ENCODE peak calls at places on chromosomes 1 and 21, in nine cellular contexts. One of them, this sample, is unnamed.

GRCh38 chr1:110597966-110598365 is 8.2 kb downstream of the KCNA2 start:
- DNase-seq in nephron progenitor cell: no peak
- DNase-seq in heart left ventricle: no peak
- DNase-seq in HL-60: no peak
- DNase-seq in testis: no peak
- DNase-seq in choroid plexus epithelial cell: no peak
- DNase-seq in fibroblast of villous mesenchyme: no peak
- DNase-seq in kidney: no peak
- DNase-seq in B cell: no peak
- DNase-seq in this sample: no peak

GRCh38 chr1:175072131-175072941 is 4.7 kb downstream of the TNN start:
- DNase-seq in kidney: no peak
- DNase-seq in testis: peak; percentile 42
- DNase-seq in choroid plexus epithelial cell: peak; percentile 79
- DNase-seq in fibroblast of villous mesenchyme: peak; percentile 63
- DNase-seq in HL-60: peak; percentile 61
- DNase-seq in B cell: no peak
- DNase-seq in nephron progenitor cell: peak; percentile 11
- DNase-seq in heart left ventricle: peak; percentile 62
- DNase-seq in this sample: peak; percentile 34

GRCh38 chr1:232725303-232726047 is 79.7 kb upstream of the MAP10 start:
- DNase-seq in testis: no peak
- DNase-seq in kidney: no peak
- DNase-seq in choroid plexus epithelial cell: no peak
- DNase-seq in nephron progenitor cell: no peak
- DNase-seq in B cell: no peak
- DNase-seq in heart left ventricle: no peak
- DNase-seq in HL-60: no peak
- DNase-seq in fibroblast of villous mesenchyme: no peak
- DNase-seq in this sample: no peak

GRCh38 chr1:19735419-19736127 is 64.1 kb downstream of the TMCO4 start:
- DNase-seq in B cell: no peak
- DNase-seq in heart left ventricle: peak; percentile 74
- DNase-seq in HL-60: no peak
- DNase-seq in nephron progenitor cell: no peak
- DNase-seq in testis: peak; percentile 71
- DNase-seq in kidney: peak; percentile 74
- DNase-seq in fibroblast of villous mesenchyme: peak; percentile 77
- DNase-seq in choroid plexus epithelial cell: peak; percentile 96
- DNase-seq in this sample: no peak

GRCh38 chr21:32457360-32457840 is 44.9 kb downstream of the EVA1C start:
- DNase-seq in heart left ventricle: peak; percentile 52
- DNase-seq in choroid plexus epithelial cell: peak; percentile 26
- DNase-seq in testis: peak; percentile 60
- DNase-seq in fibroblast of villous mesenchyme: peak; percentile 65
- DNase-seq in nephron progenitor cell: no peak
- DNase-seq in kidney: peak; percentile 86
- DNase-seq in HL-60: no peak
- DNase-seq in B cell: no peak
- DNase-seq in this sample: no peak

GRCh38 chr1:211579434-211580302 is 707 bp upstream of the SLC30A1 start:
- DNase-seq in testis: peak; percentile 86
- DNase-seq in choroid plexus epithelial cell: no peak
- DNase-seq in B cell: peak; percentile 89
- DNase-seq in kidney: peak; percentile 95
- DNase-seq in heart left ventricle: peak; percentile 90
- DNase-seq in HL-60: peak; percentile 55
- DNase-seq in nephron progenitor cell: peak; percentile 90
- DNase-seq in fibroblast of villous mesenchyme: no peak
- DNase-seq in this sample: peak; percentile 52

GRCh38 chr1:157482174-157482573 is 70.1 kb downstream of the FCRL5 start:
- DNase-seq in testis: no peak
- DNase-seq in heart left ventricle: no peak
- DNase-seq in fibroblast of villous mesenchyme: no peak
- DNase-seq in nephron progenitor cell: no peak
- DNase-seq in kidney: no peak
- DNase-seq in choroid plexus epithelial cell: no peak
- DNase-seq in B cell: no peak
- DNase-seq in HL-60: no peak
- DNase-seq in this sample: peak; percentile 15

GRCh38 chr21:34669149-34669879 is 520 bp downstream of the CLIC6 start:
- DNase-seq in fibroblast of villous mesenchyme: no peak
- DNase-seq in choroid plexus epithelial cell: no peak
- DNase-seq in B cell: no peak
- DNase-seq in nephron progenitor cell: peak; percentile 47
- DNase-seq in heart left ventricle: no peak
- DNase-seq in kidney: peak; percentile 78
- DNase-seq in testis: no peak
- DNase-seq in HL-60: no peak
- DNase-seq in this sample: no peak

GRCh38 chr1:54112027-54112426 is 40.8 kb downstream of the CDCP2 start:
- DNase-seq in nephron progenitor cell: no peak
- DNase-seq in heart left ventricle: no peak
- DNase-seq in fibroblast of villous mesenchyme: no peak
- DNase-seq in testis: no peak
- DNase-seq in choroid plexus epithelial cell: no peak
- DNase-seq in B cell: no peak
- DNase-seq in HL-60: no peak
- DNase-seq in kidney: no peak
- DNase-seq in this sample: no peak

GRCh38 chr1:227855687-227856086 is 40.2 kb downstream of the PRSS38 start:
- DNase-seq in heart left ventricle: no peak
- DNase-seq in nephron progenitor cell: no peak
- DNase-seq in kidney: no peak
- DNase-seq in fibroblast of villous mesenchyme: no peak
- DNase-seq in B cell: no peak
- DNase-seq in testis: no peak
- DNase-seq in HL-60: no peak
- DNase-seq in choroid plexus epithelial cell: no peak
- DNase-seq in this sample: no peak

GRCh38 chr1:56819393-56819899 is at the start of gene FYB2:
- DNase-seq in testis: peak; percentile 42
- DNase-seq in fibroblast of villous mesenchyme: no peak
- DNase-seq in nephron progenitor cell: peak; percentile 18
- DNase-seq in kidney: peak; percentile 75
- DNase-seq in B cell: no peak
- DNase-seq in HL-60: no peak
- DNase-seq in heart left ventricle: peak; percentile 29
- DNase-seq in choroid plexus epithelial cell: peak; percentile 68
- DNase-seq in this sample: no peak

GRCh38 chr1:147598631-147599361 is 57.5 kb downstream of the BCL9 start:
- DNase-seq in B cell: peak; percentile 51
- DNase-seq in nephron progenitor cell: peak; percentile 73
- DNase-seq in choroid plexus epithelial cell: no peak
- DNase-seq in testis: peak; percentile 32
- DNase-seq in HL-60: no peak
- DNase-seq in heart left ventricle: peak; percentile 59
- DNase-seq in fibroblast of villous mesenchyme: peak; percentile 19
- DNase-seq in kidney: peak; percentile 91
- DNase-seq in this sample: no peak

GRCh38 chr1:111242805-111243523 is 15.5 kb downstream of the CHI3L2 start:
- DNase-seq in nephron progenitor cell: no peak
- DNase-seq in heart left ventricle: peak; percentile 39
- DNase-seq in B cell: no peak
- DNase-seq in testis: peak; percentile 34
- DNase-seq in choroid plexus epithelial cell: no peak
- DNase-seq in fibroblast of villous mesenchyme: no peak
- DNase-seq in HL-60: no peak
- DNase-seq in kidney: no peak
- DNase-seq in this sample: no peak

GRCh38 chr21:43717967-43718871 is 710 bp upstream of the PDXK start:
- DNase-seq in choroid plexus epithelial cell: no peak
- DNase-seq in testis: no peak
- DNase-seq in fibroblast of villous mesenchyme: no peak
- DNase-seq in HL-60: no peak
- DNase-seq in nephron progenitor cell: peak; percentile 42
- DNase-seq in B cell: no peak
- DNase-seq in kidney: peak; percentile 86
- DNase-seq in heart left ventricle: peak; percentile 58
- DNase-seq in this sample: no peak

GRCh38 chr21:43718872-43719747 is at the start of gene PDXK:
- DNase-seq in choroid plexus epithelial cell: peak; percentile 86
- DNase-seq in B cell: peak; percentile 95
- DNase-seq in fibroblast of villous mesenchyme: peak; percentile 88
- DNase-seq in heart left ventricle: peak; percentile 91
- DNase-seq in testis: peak; percentile 88
- DNase-seq in nephron progenitor cell: peak; percentile 89
- DNase-seq in kidney: peak; percentile 96
- DNase-seq in HL-60: peak; percentile 85
- DNase-seq in this sample: peak; percentile 89

GRCh38 chr21:43721225-43721605 is 2.3 kb downstream of the PDXK start:
- DNase-seq in choroid plexus epithelial cell: no peak
- DNase-seq in nephron progenitor cell: no peak
- DNase-seq in B cell: no peak
- DNase-seq in HL-60: no peak
- DNase-seq in fibroblast of villous mesenchyme: no peak
- DNase-seq in heart left ventricle: no peak
- DNase-seq in testis: no peak
- DNase-seq in kidney: no peak
- DNase-seq in this sample: no peak

GRCh38 chr21:43720539-43721224 is 1.8 kb downstream of the PDXK start:
- DNase-seq in testis: no peak
- DNase-seq in nephron progenitor cell: no peak
- DNase-seq in choroid plexus epithelial cell: no peak
- DNase-seq in heart left ventricle: no peak
- DNase-seq in HL-60: no peak
- DNase-seq in B cell: no peak
- DNase-seq in kidney: no peak
- DNase-seq in fibroblast of villous mesenchyme: no peak
- DNase-seq in this sample: no peak

DNA sequence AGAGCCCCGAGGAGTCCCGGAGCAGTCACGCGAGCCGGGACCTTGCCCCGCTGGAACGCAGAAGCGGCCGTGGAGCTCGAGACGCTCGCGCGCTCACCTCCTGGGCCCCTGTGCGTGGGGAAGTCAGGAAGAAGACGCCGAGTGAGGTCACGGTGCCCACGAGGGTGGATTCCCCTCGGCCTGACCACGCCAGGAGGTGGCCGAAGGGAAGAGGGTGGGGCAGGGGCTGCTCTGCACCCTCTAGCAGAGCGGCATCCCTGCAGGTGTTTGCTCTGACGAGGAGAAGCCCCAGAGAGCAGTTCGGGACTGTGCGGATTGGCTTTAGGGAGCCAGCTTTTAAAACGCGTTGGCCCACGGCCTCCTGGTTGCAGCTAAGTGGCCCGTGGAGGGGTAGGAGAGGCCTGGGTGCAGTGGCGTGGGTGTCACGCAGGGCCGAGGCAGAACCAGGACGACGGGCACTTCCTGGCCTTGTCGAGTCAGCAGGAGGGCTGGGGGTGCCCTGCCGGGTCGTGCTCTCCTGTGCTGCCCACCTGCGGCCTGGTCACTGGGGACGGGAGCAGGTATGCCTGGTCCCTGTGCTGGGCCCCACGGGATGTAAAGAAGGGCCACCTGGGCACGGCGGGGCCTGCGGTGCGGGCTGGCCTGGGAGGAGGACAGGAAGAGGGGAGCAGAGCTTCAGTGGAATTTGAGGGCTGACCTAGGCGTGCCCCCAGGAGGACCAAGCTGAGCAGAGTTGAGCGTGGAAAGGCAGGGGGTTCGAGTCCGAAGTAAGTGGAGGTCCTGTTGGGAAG is 1.0 kb downstream of the PDXK start:
- DNase-seq in HL-60: no peak
- DNase-seq in B cell: peak; percentile 68
- DNase-seq in choroid plexus epithelial cell: no peak
- DNase-seq in fibroblast of villous mesenchyme: no peak
- DNase-seq in heart left ventricle: peak; percentile 58
- DNase-seq in nephron progenitor cell: no peak
- DNase-seq in testis: no peak
- DNase-seq in kidney: peak; percentile 85
- DNase-seq in this sample: no peak
- TF ChIP-seq CTCF in HL-60: no peak
- TF ChIP-seq CTCF in B cell: no peak
- TF ChIP-seq CTCF in choroid plexus epithelial cell: no peak
- TF ChIP-seq CTCF in fibroblast of villous mesenchyme: no peak
- TF ChIP-seq CTCF in heart left ventricle: no peak
- TF ChIP-seq CTCF in nephron progenitor cell: no peak
- TF ChIP-seq CTCF in testis: no peak
- TF ChIP-seq CTCF in kidney: no peak
- TF ChIP-seq CTCF in this sample: no peak

GRCh38 chr1:234584926-234585325 is 25.1 kb downstream of the IRF2BP2 start:
- DNase-seq in testis: no peak
- DNase-seq in HL-60: no peak
- DNase-seq in kidney: no peak
- DNase-seq in choroid plexus epithelial cell: peak; percentile 49
- DNase-seq in fibroblast of villous mesenchyme: no peak
- DNase-seq in nephron progenitor cell: no peak
- DNase-seq in heart left ventricle: peak; percentile 67
- DNase-seq in B cell: no peak
- DNase-seq in this sample: no peak
- TF ChIP-seq CTCF in testis: no peak
- TF ChIP-seq CTCF in HL-60: no peak
- TF ChIP-seq CTCF in kidney: no peak
- TF ChIP-seq CTCF in choroid plexus epithelial cell: no peak
- TF ChIP-seq CTCF in fibroblast of villous mesenchyme: no peak
- TF ChIP-seq CTCF in nephron progenitor cell: no peak
- TF ChIP-seq CTCF in heart left ventricle: no peak
- TF ChIP-seq CTCF in B cell: no peak
- TF ChIP-seq CTCF in this sample: no peak

GRCh38 chr1:241376711-241377110 is 19.7 kb upstream of the RGS7 start:
- DNase-seq in testis: no peak
- DNase-seq in heart left ventricle: no peak
- DNase-seq in HL-60: no peak
- DNase-seq in B cell: no peak
- DNase-seq in fibroblast of villous mesenchyme: no peak
- DNase-seq in nephron progenitor cell: no peak
- DNase-seq in kidney: no peak
- DNase-seq in choroid plexus epithelial cell: no peak
- DNase-seq in this sample: no peak
- TF ChIP-seq CTCF in testis: no peak
- TF ChIP-seq CTCF in heart left ventricle: no peak
- TF ChIP-seq CTCF in HL-60: no peak
- TF ChIP-seq CTCF in B cell: no peak
- TF ChIP-seq CTCF in fibroblast of villous mesenchyme: no peak
- TF ChIP-seq CTCF in nephron progenitor cell: no peak
- TF ChIP-seq CTCF in kidney: no peak
- TF ChIP-seq CTCF in choroid plexus epithelial cell: no peak
- TF ChIP-seq CTCF in this sample: no peak

DNA sequence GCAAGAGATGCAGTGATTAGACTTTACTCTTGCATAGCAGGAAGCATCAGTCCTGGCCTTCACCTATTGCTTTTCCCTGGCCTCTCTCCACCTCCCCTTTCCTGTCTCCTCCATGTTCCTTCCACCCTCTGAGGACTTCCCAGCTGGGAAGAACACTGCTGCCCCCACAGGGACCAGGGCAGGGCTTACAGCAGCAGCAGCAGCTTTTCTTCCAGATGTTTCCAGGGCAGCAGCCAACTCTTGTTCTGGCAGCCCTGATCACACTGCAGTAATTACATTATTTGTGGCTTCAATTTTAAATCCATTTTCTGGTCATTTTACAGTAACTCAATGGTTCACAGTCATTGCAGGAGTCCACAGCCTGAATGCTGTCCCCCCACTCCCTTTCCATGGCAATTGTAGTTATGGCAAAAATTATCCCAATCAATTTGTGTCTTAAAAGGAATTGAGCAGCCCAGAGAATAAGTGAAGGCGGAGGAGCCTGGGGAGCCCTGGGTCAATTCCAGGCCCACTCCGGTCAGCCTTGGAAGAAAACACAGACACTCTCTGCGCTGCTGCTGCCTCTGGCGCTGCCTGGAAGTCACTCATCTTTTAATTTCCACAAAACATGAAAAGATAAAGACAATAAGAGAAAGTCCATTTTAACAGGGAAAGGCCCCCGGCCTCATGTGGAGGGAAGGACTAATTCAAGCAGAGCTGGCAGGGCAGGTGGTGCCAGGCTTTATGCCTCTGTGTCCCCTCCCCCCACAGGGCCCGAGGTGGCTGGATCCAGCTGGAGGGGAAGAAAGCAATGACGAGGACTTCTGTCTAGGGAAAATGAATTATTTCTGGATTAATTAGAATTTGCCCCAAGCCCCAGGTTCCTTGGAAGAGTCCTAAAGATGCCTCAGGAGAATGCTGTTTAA is 148.5 kb downstream of the GRIK3 start:
- DNase-seq in heart left ventricle: peak; percentile 47
- DNase-seq in HL-60: no peak
- DNase-seq in fibroblast of villous mesenchyme: no peak
- DNase-seq in nephron progenitor cell: no peak
- DNase-seq in choroid plexus epithelial cell: no peak
- DNase-seq in B cell: no peak
- DNase-seq in kidney: no peak
- DNase-seq in testis: peak; percentile 41
- DNase-seq in this sample: no peak
- TF ChIP-seq CTCF in heart left ventricle: no peak
- TF ChIP-seq CTCF in HL-60: no peak
- TF ChIP-seq CTCF in fibroblast of villous mesenchyme: no peak
- TF ChIP-seq CTCF in nephron progenitor cell: no peak
- TF ChIP-seq CTCF in choroid plexus epithelial cell: no peak
- TF ChIP-seq CTCF in B cell: no peak
- TF ChIP-seq CTCF in kidney: no peak
- TF ChIP-seq CTCF in testis: no peak
- TF ChIP-seq CTCF in this sample: no peak